ENCODE peak calls at places on chromosome 7, in ten cellular contexts. One of them, this sample, is unnamed.

GRCh38 chr7:50208335-50208982 is 96.1 kb upstream of the IKZF1 start:
- DNase-seq in GM10248: no peak
- DNase-seq in keratinocyte: no peak
- DNase-seq in WTC11: no peak
- DNase-seq in brain microvascular endothelial cell: no peak
- DNase-seq in tibial nerve: no peak
- DNase-seq in HFF-Myc: no peak
- DNase-seq in CD8-positive, alpha-beta T cell: no peak
- DNase-seq in nephron progenitor cell: no peak
- DNase-seq in activated CD8-positive, alpha-beta T cell treated with anti-CD3 and anti-CD28 coated beads for 36 hours: peak; percentile 85
- DNase-seq in this sample: no peak

GRCh38 chr7:114508096-114508495 is 93.5 kb downstream of the FOXP2 start:
- DNase-seq in CD8-positive, alpha-beta T cell: no peak
- DNase-seq in keratinocyte: no peak
- DNase-seq in GM10248: no peak
- DNase-seq in activated CD8-positive, alpha-beta T cell treated with anti-CD3 and anti-CD28 coated beads for 36 hours: no peak
- DNase-seq in WTC11: no peak
- DNase-seq in nephron progenitor cell: no peak
- DNase-seq in HFF-Myc: no peak
- DNase-seq in tibial nerve: no peak
- DNase-seq in brain microvascular endothelial cell: peak; percentile 21
- DNase-seq in this sample: peak; percentile 28

GRCh38 chr7:6338551-6339274 is 66.3 kb upstream of the CYTH3 start:
- DNase-seq in keratinocyte: no peak
- DNase-seq in WTC11: no peak
- DNase-seq in brain microvascular endothelial cell: no peak
- DNase-seq in GM10248: no peak
- DNase-seq in tibial nerve: no peak
- DNase-seq in activated CD8-positive, alpha-beta T cell treated with anti-CD3 and anti-CD28 coated beads for 36 hours: no peak
- DNase-seq in HFF-Myc: no peak
- DNase-seq in CD8-positive, alpha-beta T cell: no peak
- DNase-seq in nephron progenitor cell: no peak
- DNase-seq in this sample: no peak

GRCh38 chr7:82057476-82057875 is 287.6 kb upstream of the HGF start:
- DNase-seq in WTC11: no peak
- DNase-seq in GM10248: no peak
- DNase-seq in tibial nerve: no peak
- DNase-seq in keratinocyte: no peak
- DNase-seq in activated CD8-positive, alpha-beta T cell treated with anti-CD3 and anti-CD28 coated beads for 36 hours: no peak
- DNase-seq in HFF-Myc: no peak
- DNase-seq in nephron progenitor cell: no peak
- DNase-seq in CD8-positive, alpha-beta T cell: no peak
- DNase-seq in brain microvascular endothelial cell: no peak
- DNase-seq in this sample: no peak

GRCh38 chr7:87926581-87927461 is 7.2 kb upstream of the ADAM22 start:
- DNase-seq in tibial nerve: no peak
- DNase-seq in keratinocyte: no peak
- DNase-seq in CD8-positive, alpha-beta T cell: no peak
- DNase-seq in HFF-Myc: no peak
- DNase-seq in WTC11: peak; percentile 74
- DNase-seq in activated CD8-positive, alpha-beta T cell treated with anti-CD3 and anti-CD28 coated beads for 36 hours: peak; percentile 51
- DNase-seq in brain microvascular endothelial cell: peak; percentile 74
- DNase-seq in GM10248: peak; percentile 48
- DNase-seq in nephron progenitor cell: peak; percentile 15
- DNase-seq in this sample: no peak

GRCh38 chr7:27374958-27375841 is 132.6 kb downstream of the EVX1 start:
- DNase-seq in brain microvascular endothelial cell: no peak
- DNase-seq in keratinocyte: no peak
- DNase-seq in nephron progenitor cell: no peak
- DNase-seq in WTC11: no peak
- DNase-seq in HFF-Myc: no peak
- DNase-seq in CD8-positive, alpha-beta T cell: no peak
- DNase-seq in GM10248: no peak
- DNase-seq in activated CD8-positive, alpha-beta T cell treated with anti-CD3 and anti-CD28 coated beads for 36 hours: no peak
- DNase-seq in tibial nerve: no peak
- DNase-seq in this sample: no peak

GRCh38 chr7:27640914-27641570 is 21.6 kb downstream of the HIBADH start:
- DNase-seq in WTC11: no peak
- DNase-seq in tibial nerve: no peak
- DNase-seq in CD8-positive, alpha-beta T cell: no peak
- DNase-seq in nephron progenitor cell: no peak
- DNase-seq in keratinocyte: no peak
- DNase-seq in brain microvascular endothelial cell: peak; percentile 94
- DNase-seq in activated CD8-positive, alpha-beta T cell treated with anti-CD3 and anti-CD28 coated beads for 36 hours: no peak
- DNase-seq in HFF-Myc: no peak
- DNase-seq in GM10248: no peak
- DNase-seq in this sample: peak; percentile 72

GRCh38 chr7:27082171-27082570 is 13.6 kb downstream of the HOXA1 start:
- DNase-seq in HFF-Myc: no peak
- DNase-seq in WTC11: no peak
- DNase-seq in brain microvascular endothelial cell: no peak
- DNase-seq in nephron progenitor cell: no peak
- DNase-seq in keratinocyte: no peak
- DNase-seq in GM10248: no peak
- DNase-seq in CD8-positive, alpha-beta T cell: no peak
- DNase-seq in activated CD8-positive, alpha-beta T cell treated with anti-CD3 and anti-CD28 coated beads for 36 hours: no peak
- DNase-seq in tibial nerve: no peak
- DNase-seq in this sample: peak; percentile 62

GRCh38 chr7:80478683-80479082 is 33.2 kb downstream of the GNAT3 start:
- DNase-seq in nephron progenitor cell: no peak
- DNase-seq in HFF-Myc: no peak
- DNase-seq in brain microvascular endothelial cell: peak; percentile 65
- DNase-seq in WTC11: no peak
- DNase-seq in CD8-positive, alpha-beta T cell: no peak
- DNase-seq in GM10248: no peak
- DNase-seq in activated CD8-positive, alpha-beta T cell treated with anti-CD3 and anti-CD28 coated beads for 36 hours: no peak
- DNase-seq in tibial nerve: no peak
- DNase-seq in keratinocyte: no peak
- DNase-seq in this sample: peak; percentile 74

GRCh38 chr7:23072043-23072442 is 33.5 kb upstream of the KLHL7 start:
- DNase-seq in brain microvascular endothelial cell: no peak
- DNase-seq in WTC11: no peak
- DNase-seq in nephron progenitor cell: no peak
- DNase-seq in activated CD8-positive, alpha-beta T cell treated with anti-CD3 and anti-CD28 coated beads for 36 hours: no peak
- DNase-seq in CD8-positive, alpha-beta T cell: no peak
- DNase-seq in tibial nerve: no peak
- DNase-seq in HFF-Myc: no peak
- DNase-seq in GM10248: no peak
- DNase-seq in keratinocyte: no peak
- DNase-seq in this sample: no peak

GRCh38 chr7:73815436-73815835 is 15.4 kb upstream of the CLDN4 start:
- DNase-seq in keratinocyte: no peak
- DNase-seq in WTC11: no peak
- DNase-seq in brain microvascular endothelial cell: no peak
- DNase-seq in HFF-Myc: no peak
- DNase-seq in nephron progenitor cell: no peak
- DNase-seq in activated CD8-positive, alpha-beta T cell treated with anti-CD3 and anti-CD28 coated beads for 36 hours: no peak
- DNase-seq in GM10248: no peak
- DNase-seq in CD8-positive, alpha-beta T cell: no peak
- DNase-seq in tibial nerve: no peak
- DNase-seq in this sample: no peak

GRCh38 chr7:1325246-1325645 is 92.6 kb downstream of the UNCX start:
- DNase-seq in brain microvascular endothelial cell: no peak
- DNase-seq in tibial nerve: no peak
- DNase-seq in keratinocyte: no peak
- DNase-seq in activated CD8-positive, alpha-beta T cell treated with anti-CD3 and anti-CD28 coated beads for 36 hours: no peak
- DNase-seq in CD8-positive, alpha-beta T cell: no peak
- DNase-seq in HFF-Myc: no peak
- DNase-seq in nephron progenitor cell: peak; percentile 10
- DNase-seq in GM10248: no peak
- DNase-seq in WTC11: no peak
- DNase-seq in this sample: no peak

GRCh38 chr7:134513169-134513752 is 14.1 kb upstream of the AKR1B10 start:
- DNase-seq in nephron progenitor cell: peak; percentile 49
- DNase-seq in activated CD8-positive, alpha-beta T cell treated with anti-CD3 and anti-CD28 coated beads for 36 hours: peak; percentile 52
- DNase-seq in tibial nerve: no peak
- DNase-seq in HFF-Myc: no peak
- DNase-seq in keratinocyte: no peak
- DNase-seq in GM10248: peak; percentile 44
- DNase-seq in CD8-positive, alpha-beta T cell: no peak
- DNase-seq in WTC11: peak; percentile 64
- DNase-seq in brain microvascular endothelial cell: peak; percentile 30
- DNase-seq in this sample: peak; percentile 79

GRCh38 chr7:100612730-100613446 is 548 bp downstream of the MOSPD3 start:
- DNase-seq in nephron progenitor cell: peak; percentile 38
- DNase-seq in activated CD8-positive, alpha-beta T cell treated with anti-CD3 and anti-CD28 coated beads for 36 hours: peak; percentile 53
- DNase-seq in tibial nerve: no peak
- DNase-seq in brain microvascular endothelial cell: no peak
- DNase-seq in HFF-Myc: no peak
- DNase-seq in GM10248: no peak
- DNase-seq in WTC11: peak; percentile 46
- DNase-seq in keratinocyte: no peak
- DNase-seq in CD8-positive, alpha-beta T cell: no peak
- DNase-seq in this sample: peak; percentile 27
- TF ChIP-seq CTCF in nephron progenitor cell: no peak
- TF ChIP-seq CTCF in activated CD8-positive, alpha-beta T cell treated with anti-CD3 and anti-CD28 coated beads for 36 hours: no peak
- TF ChIP-seq CTCF in tibial nerve: no peak
- TF ChIP-seq CTCF in brain microvascular endothelial cell: peak; percentile 25
- TF ChIP-seq CTCF in HFF-Myc: no peak
- TF ChIP-seq CTCF in GM10248: peak; percentile 19
- TF ChIP-seq CTCF in WTC11: no peak
- TF ChIP-seq CTCF in keratinocyte: no peak
- TF ChIP-seq CTCF in CD8-positive, alpha-beta T cell: no peak
- TF ChIP-seq CTCF in this sample: peak; percentile 1

GRCh38 chr7:100396421-100396982 is 23.2 kb downstream of the PILRA start:
- DNase-seq in HFF-Myc: no peak
- DNase-seq in tibial nerve: no peak
- DNase-seq in activated CD8-positive, alpha-beta T cell treated with anti-CD3 and anti-CD28 coated beads for 36 hours: peak; percentile 87
- DNase-seq in keratinocyte: no peak
- DNase-seq in WTC11: no peak
- DNase-seq in CD8-positive, alpha-beta T cell: no peak
- DNase-seq in GM10248: peak; percentile 76
- DNase-seq in brain microvascular endothelial cell: no peak
- DNase-seq in nephron progenitor cell: no peak
- DNase-seq in this sample: no peak

GRCh38 chr7:100398239-100398638 is 25.0 kb downstream of the PILRA start:
- DNase-seq in GM10248: no peak
- DNase-seq in tibial nerve: no peak
- DNase-seq in CD8-positive, alpha-beta T cell: no peak
- DNase-seq in brain microvascular endothelial cell: no peak
- DNase-seq in keratinocyte: no peak
- DNase-seq in WTC11: no peak
- DNase-seq in HFF-Myc: no peak
- DNase-seq in activated CD8-positive, alpha-beta T cell treated with anti-CD3 and anti-CD28 coated beads for 36 hours: no peak
- DNase-seq in nephron progenitor cell: no peak
- DNase-seq in this sample: no peak

GRCh38 chr7:100400041-100400440 is 26.8 kb downstream of the PILRA start:
- DNase-seq in GM10248: no peak
- DNase-seq in brain microvascular endothelial cell: no peak
- DNase-seq in CD8-positive, alpha-beta T cell: no peak
- DNase-seq in activated CD8-positive, alpha-beta T cell treated with anti-CD3 and anti-CD28 coated beads for 36 hours: no peak
- DNase-seq in nephron progenitor cell: no peak
- DNase-seq in HFF-Myc: no peak
- DNase-seq in keratinocyte: no peak
- DNase-seq in tibial nerve: no peak
- DNase-seq in WTC11: no peak
- DNase-seq in this sample: no peak

GRCh38 chr7:100400656-100401055 is 27.4 kb downstream of the PILRA start:
- DNase-seq in keratinocyte: no peak
- DNase-seq in WTC11: peak; percentile 56
- DNase-seq in tibial nerve: no peak
- DNase-seq in activated CD8-positive, alpha-beta T cell treated with anti-CD3 and anti-CD28 coated beads for 36 hours: peak; percentile 43
- DNase-seq in nephron progenitor cell: peak; percentile 60
- DNase-seq in CD8-positive, alpha-beta T cell: no peak
- DNase-seq in HFF-Myc: no peak
- DNase-seq in brain microvascular endothelial cell: no peak
- DNase-seq in GM10248: no peak
- DNase-seq in this sample: peak; percentile 9

GRCh38 chr7:100397336-100398081 is 24.2 kb downstream of the PILRA start:
- DNase-seq in brain microvascular endothelial cell: no peak
- DNase-seq in keratinocyte: no peak
- DNase-seq in WTC11: peak; percentile 18
- DNase-seq in activated CD8-positive, alpha-beta T cell treated with anti-CD3 and anti-CD28 coated beads for 36 hours: no peak
- DNase-seq in nephron progenitor cell: no peak
- DNase-seq in GM10248: no peak
- DNase-seq in CD8-positive, alpha-beta T cell: no peak
- DNase-seq in HFF-Myc: no peak
- DNase-seq in tibial nerve: no peak
- DNase-seq in this sample: no peak
- TF ChIP-seq CTCF in brain microvascular endothelial cell: peak; percentile 15
- TF ChIP-seq CTCF in keratinocyte: no peak
- TF ChIP-seq CTCF in WTC11: no peak
- TF ChIP-seq CTCF in activated CD8-positive, alpha-beta T cell treated with anti-CD3 and anti-CD28 coated beads for 36 hours: no peak
- TF ChIP-seq CTCF in nephron progenitor cell: no peak
- TF ChIP-seq CTCF in GM10248: no peak
- TF ChIP-seq CTCF in CD8-positive, alpha-beta T cell: no peak
- TF ChIP-seq CTCF in HFF-Myc: no peak
- TF ChIP-seq CTCF in tibial nerve: no peak
- TF ChIP-seq CTCF in this sample: no peak

GRCh38 chr7:31123317-31123716 is 71.2 kb downstream of the ADCYAP1R1 start:
- DNase-seq in nephron progenitor cell: no peak
- DNase-seq in tibial nerve: no peak
- DNase-seq in activated CD8-positive, alpha-beta T cell treated with anti-CD3 and anti-CD28 coated beads for 36 hours: no peak
- DNase-seq in HFF-Myc: no peak
- DNase-seq in brain microvascular endothelial cell: no peak
- DNase-seq in CD8-positive, alpha-beta T cell: no peak
- DNase-seq in keratinocyte: no peak
- DNase-seq in GM10248: no peak
- DNase-seq in WTC11: no peak
- DNase-seq in this sample: no peak
- TF ChIP-seq CTCF in nephron progenitor cell: no peak
- TF ChIP-seq CTCF in tibial nerve: no peak
- TF ChIP-seq CTCF in activated CD8-positive, alpha-beta T cell treated with anti-CD3 and anti-CD28 coated beads for 36 hours: no peak
- TF ChIP-seq CTCF in HFF-Myc: no peak
- TF ChIP-seq CTCF in brain microvascular endothelial cell: no peak
- TF ChIP-seq CTCF in CD8-positive, alpha-beta T cell: no peak
- TF ChIP-seq CTCF in keratinocyte: no peak
- TF ChIP-seq CTCF in GM10248: no peak
- TF ChIP-seq CTCF in WTC11: no peak
- TF ChIP-seq CTCF in this sample: no peak

GRCh38 chr7:142584765-142585164 is 164.5 kb upstream of the PRSS1 start:
- DNase-seq in HFF-Myc: no peak
- DNase-seq in CD8-positive, alpha-beta T cell: no peak
- DNase-seq in tibial nerve: no peak
- DNase-seq in nephron progenitor cell: no peak
- DNase-seq in activated CD8-positive, alpha-beta T cell treated with anti-CD3 and anti-CD28 coated beads for 36 hours: no peak
- DNase-seq in WTC11: no peak
- DNase-seq in GM10248: no peak
- DNase-seq in brain microvascular endothelial cell: no peak
- DNase-seq in keratinocyte: no peak
- DNase-seq in this sample: no peak

GRCh38 chr7:142585425-142585824 is 163.8 kb upstream of the PRSS1 start:
- DNase-seq in CD8-positive, alpha-beta T cell: no peak
- DNase-seq in keratinocyte: no peak
- DNase-seq in activated CD8-positive, alpha-beta T cell treated with anti-CD3 and anti-CD28 coated beads for 36 hours: peak; percentile 14
- DNase-seq in brain microvascular endothelial cell: peak; percentile 32
- DNase-seq in nephron progenitor cell: no peak
- DNase-seq in GM10248: no peak
- DNase-seq in HFF-Myc: no peak
- DNase-seq in WTC11: no peak
- DNase-seq in tibial nerve: no peak
- DNase-seq in this sample: no peak

GRCh38 chr7:142590077-142590476 is 159.2 kb upstream of the PRSS1 start:
- DNase-seq in tibial nerve: no peak
- DNase-seq in CD8-positive, alpha-beta T cell: no peak
- DNase-seq in brain microvascular endothelial cell: no peak
- DNase-seq in WTC11: no peak
- DNase-seq in HFF-Myc: no peak
- DNase-seq in nephron progenitor cell: no peak
- DNase-seq in GM10248: no peak
- DNase-seq in activated CD8-positive, alpha-beta T cell treated with anti-CD3 and anti-CD28 coated beads for 36 hours: no peak
- DNase-seq in keratinocyte: no peak
- DNase-seq in this sample: no peak

GRCh38 chr7:142586611-142587010 is 162.7 kb upstream of the PRSS1 start:
- DNase-seq in activated CD8-positive, alpha-beta T cell treated with anti-CD3 and anti-CD28 coated beads for 36 hours: no peak
- DNase-seq in WTC11: no peak
- DNase-seq in HFF-Myc: no peak
- DNase-seq in brain microvascular endothelial cell: no peak
- DNase-seq in keratinocyte: no peak
- DNase-seq in tibial nerve: no peak
- DNase-seq in GM10248: no peak
- DNase-seq in nephron progenitor cell: no peak
- DNase-seq in CD8-positive, alpha-beta T cell: no peak
- DNase-seq in this sample: no peak

GRCh38 chr7:142587578-142588191 is 161.6 kb upstream of the PRSS1 start:
- DNase-seq in nephron progenitor cell: no peak
- DNase-seq in WTC11: no peak
- DNase-seq in activated CD8-positive, alpha-beta T cell treated with anti-CD3 and anti-CD28 coated beads for 36 hours: no peak
- DNase-seq in HFF-Myc: no peak
- DNase-seq in brain microvascular endothelial cell: peak; percentile 79
- DNase-seq in tibial nerve: no peak
- DNase-seq in CD8-positive, alpha-beta T cell: no peak
- DNase-seq in GM10248: peak; percentile 71
- DNase-seq in keratinocyte: no peak
- DNase-seq in this sample: peak; percentile 84
- TF ChIP-seq CTCF in nephron progenitor cell: peak; percentile 46
- TF ChIP-seq CTCF in WTC11: no peak
- TF ChIP-seq CTCF in activated CD8-positive, alpha-beta T cell treated with anti-CD3 and anti-CD28 coated beads for 36 hours: peak; percentile 60
- TF ChIP-seq CTCF in HFF-Myc: peak; percentile 80
- TF ChIP-seq CTCF in brain microvascular endothelial cell: peak; percentile 93
- TF ChIP-seq CTCF in tibial nerve: no peak
- TF ChIP-seq CTCF in CD8-positive, alpha-beta T cell: no peak
- TF ChIP-seq CTCF in GM10248: peak; percentile 72
- TF ChIP-seq CTCF in keratinocyte: peak; percentile 77
- TF ChIP-seq CTCF in this sample: peak; percentile 81

This sample was measured in epithelial cell of esophagus.